ENCODE peak calls at places on chromosomes 1 and 21, in seven cellular contexts. H is neural progenitor cell; G is CD8-positive, alpha-beta memory T cell; K is A549; Z is ovary; U is left ventricle myocardium inferior; N is GM23248. B is an unnamed sample.
A peak's percentile ranks its signal among the peaks of the same experiment; 100 is the strongest.

GRCh38 chr1:115134850-115135484 is 45.7 kb upstream of the TSPAN2 start:
- DNase-seq in H (no peak), G (no peak), K (peak; percentile 40), Z (no peak), U (no peak), N (peak; percentile 94), B (no peak)

GRCh38 chr1:169894424-169895145 is 889 bp upstream of the SCYL3 start:
- DNase-seq in H (no peak), G (no peak), K (no peak), Z (peak; percentile 16), U (no peak), N (no peak), B (no peak)

GRCh38 chr1:180415985-180416633 is 86.3 kb downstream of the ACBD6 start:
- DNase-seq in H (peak; percentile 60), G (no peak), K (peak; percentile 33), Z (no peak), U (no peak), N (peak; percentile 53), B (no peak)

GRCh38 chr1:59057801-59058200 is 239.1 kb upstream of the FGGY start:
- DNase-seq in H (no peak), G (no peak), K (no peak), Z (no peak), U (no peak), N (peak; percentile 40), B (no peak)

GRCh38 chr1:85328713-85329376 is 52.4 kb upstream of the BCL10 start:
- DNase-seq in H (no peak), G (no peak), K (peak; percentile 77), Z (no peak), U (no peak), N (peak; percentile 95), B (no peak)

GRCh38 chr1:145871994-145872411 is 13.1 kb upstream of the PIAS3 start:
- DNase-seq in H (peak; percentile 48), G (peak; percentile 37), K (no peak), Z (no peak), U (peak; percentile 45), N (peak; percentile 75), B (no peak)

GRCh38 chr1:184289825-184290550 is 96.8 kb upstream of the C1orf21 start:
- DNase-seq in H (peak; percentile 30), G (no peak), K (no peak), Z (no peak), U (no peak), N (no peak), B (no peak)

GRCh38 chr1:52139817-52140540 is 1.9 kb upstream of the ZFYVE9 start:
- DNase-seq in H (no peak), G (no peak), K (no peak), Z (no peak), U (no peak), N (peak; percentile 96), B (no peak)

GRCh38 chr1:213947200-213947775 is 40.5 kb upstream of the PROX1 start:
- DNase-seq in H (no peak), G (no peak), K (no peak), Z (no peak), U (no peak), N (no peak), B (no peak)

GRCh38 chr1:58607391-58607790 is 30.3 kb upstream of the TACSTD2 start:
- DNase-seq in H (no peak), G (no peak), K (no peak), Z (no peak), U (no peak), N (no peak), B (no peak)

GRCh38 chr1:158999301-159000069 is 10.2 kb upstream of the IFI16 start:
- DNase-seq in H (peak; percentile 90), G (no peak), K (no peak), Z (peak; percentile 87), U (peak; percentile 69), N (peak; percentile 92), B (peak; percentile 79)

GRCh38 chr1:43270421-43271095 is 775 bp downstream of the TMEM125 start:
- DNase-seq in H (peak; percentile 69), G (no peak), K (no peak), Z (peak; percentile 35), U (no peak), N (peak; percentile 8), B (peak; percentile 92)

GRCh38 chr1:166182281-166182680 is 15.5 kb upstream of the FAM78B start:
- DNase-seq in H (no peak), G (no peak), K (no peak), Z (no peak), U (no peak), N (no peak), B (no peak)

GRCh38 chr1:43359696-43360095 is 915 bp downstream of the CDC20 start:
- DNase-seq in H (no peak), G (no peak), K (no peak), Z (no peak), U (no peak), N (no peak), B (no peak)

GRCh38 chr1:168636642-168637111 is 60.3 kb downstream of the XCL1 start:
- DNase-seq in H (no peak), G (no peak), K (no peak), Z (no peak), U (no peak), N (peak; percentile 76), B (no peak)

GRCh38 chr1:228987736-228988506 is 252.6 kb downstream of the RHOU start:
- DNase-seq in H (no peak), G (no peak), K (no peak), Z (no peak), U (no peak), N (no peak), B (no peak)

GRCh38 chr21:39660191-39660590 is 47.5 kb downstream of the B3GALT5 start:
- DNase-seq in H (no peak), G (no peak), K (no peak), Z (peak; percentile 21), U (peak; percentile 35), N (peak; percentile 30), B (no peak)

GRCh38 chr1:1577367-1578011 is 2.8 kb upstream of the SSU72 start:
- DNase-seq in H (no peak), G (no peak), K (no peak), Z (no peak), U (no peak), N (no peak), B (no peak)

GRCh38 chr21:36125513-36126121 is 9.3 kb upstream of the CBR3 start:
- DNase-seq in H (peak; percentile 53), G (peak; percentile 52), K (no peak), Z (peak; percentile 37), U (peak; percentile 40), N (peak; percentile 70), B (no peak)

GRCh38 chr1:224873645-224874369 is 55.7 kb upstream of the DNAH14 start:
- DNase-seq in H (no peak), G (no peak), K (no peak), Z (no peak), U (no peak), N (peak; percentile 81), B (no peak)

GRCh38 chr1:204087893-204088528 is 15.1 kb downstream of the SOX13 start:
- DNase-seq in H (no peak), G (no peak), K (no peak), Z (peak; percentile 52), U (peak; percentile 46), N (peak; percentile 2), B (no peak)

GRCh38 chr1:20792177-20792576 is 5.1 kb upstream of the HP1BP3 start:
- DNase-seq in H (no peak), G (no peak), K (no peak), Z (peak; percentile 50), U (no peak), N (peak; percentile 81), B (no peak)

DNA sequence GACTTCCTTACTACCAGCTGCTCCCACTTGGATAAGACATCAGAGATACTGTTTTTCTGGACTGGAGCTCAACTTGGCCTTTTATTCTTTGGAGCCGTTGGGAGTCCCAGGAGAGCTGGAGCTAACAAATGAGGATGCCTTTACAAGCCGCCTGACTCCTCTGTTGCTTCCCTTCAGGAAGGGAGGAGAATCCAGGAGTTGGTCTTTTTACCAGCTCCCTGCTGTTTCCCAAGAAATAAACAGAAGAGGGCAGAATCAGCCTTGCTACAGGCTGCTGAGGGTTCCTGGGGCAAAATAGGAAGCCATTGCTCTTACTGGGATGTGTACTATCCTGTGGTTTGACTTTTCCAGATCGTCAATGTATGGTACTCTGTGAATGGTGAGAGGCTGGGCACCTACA is 1.5 kb downstream of the EIF3I start:
- DNase-seq in H (no peak), G (no peak), K (no peak), Z (no peak), U (no peak), N (peak; percentile 26), B (no peak)
- H3K4me3 ChIP-seq in H (no peak overlapping the region), G (peak overlapping the region; percentile 25), K (peak overlapping the region; percentile 86), Z (no peak overlapping the region), U (peak overlapping the region; percentile 98), N (peak overlapping the region; percentile 95), B (no peak overlapping the region)

GRCh38 chr1:206039046-206039929 is 13.7 kb upstream of the RHEX start:
- DNase-seq in H (peak; percentile 7), G (no peak), K (no peak), Z (no peak), U (no peak), N (no peak), B (no peak)
- H3K4me1 ChIP-seq in H (peaks cover 29% of the 10 kb centered on the region), G (no peaks in the 10 kb centered on the region), K (no peaks in the 10 kb centered on the region), Z (peaks cover 3% of the 10 kb centered on the region), U (no peaks in the 10 kb centered on the region), N (no peaks in the 10 kb centered on the region), B (peaks cover 2% of the 10 kb centered on the region)

GRCh38 chr1:15420853-15421465 is 11.3 kb downstream of the EFHD2 start:
- DNase-seq in H (no peak), G (no peak), K (no peak), Z (no peak), U (no peak), N (no peak), B (no peak)

GRCh38 chr1:15413563-15414449 is 4.1 kb downstream of the EFHD2 start:
- DNase-seq in H (no peak), G (no peak), K (no peak), Z (no peak), U (no peak), N (no peak), B (no peak)

GRCh38 chr1:15414450-15414823 is 4.7 kb downstream of the EFHD2 start:
- DNase-seq in H (no peak), G (no peak), K (no peak), Z (no peak), U (no peak), N (no peak), B (no peak)

GRCh38 chr1:15418811-15419515 is 9.3 kb downstream of the EFHD2 start:
- DNase-seq in H (no peak), G (no peak), K (no peak), Z (no peak), U (no peak), N (no peak), B (no peak)

DNA sequence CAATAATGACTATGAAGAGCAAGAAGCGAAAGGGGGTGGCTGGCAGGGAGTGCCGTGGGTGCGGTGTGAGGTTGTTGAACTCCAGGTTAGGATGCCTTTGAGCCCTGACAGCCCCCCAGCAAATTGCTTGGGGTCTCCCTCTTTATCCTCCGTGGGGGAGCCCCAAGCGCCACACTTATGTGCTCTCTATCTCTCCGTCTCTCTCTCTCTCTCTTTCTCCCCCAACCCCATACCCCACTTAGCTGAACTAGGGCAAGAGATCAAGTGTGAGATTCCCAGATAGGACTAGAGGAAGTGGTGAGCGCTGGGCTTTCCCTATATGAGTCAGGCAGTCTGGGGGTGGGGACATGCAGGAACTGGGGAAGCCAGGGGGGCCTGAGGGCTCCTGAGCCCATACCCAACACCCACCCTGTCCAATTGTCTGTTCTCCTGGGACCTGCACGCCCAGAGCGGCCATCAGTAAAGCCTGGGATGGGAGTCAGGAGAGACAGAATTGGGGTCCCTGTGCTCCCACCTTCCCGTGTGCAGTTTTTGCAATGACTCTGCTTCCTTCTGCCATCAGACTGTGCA is 7.8 kb downstream of the EFHD2 start:
- DNase-seq in H (no peak), G (peak; percentile 37), K (peak; percentile 56), Z (no peak), U (no peak), N (peak; percentile 63), B (no peak)
- H3K4me3 ChIP-seq in H (no peak overlapping the region), G (no peak overlapping the region), K (peak overlapping the region; percentile 2), Z (no peak overlapping the region), U (no peak overlapping the region), N (no peak overlapping the region), B (no peak overlapping the region)

GRCh38 chr1:220222939-220223338 is 49.3 kb downstream of the RAB3GAP2 start:
- DNase-seq in H (no peak), G (no peak), K (no peak), Z (no peak), U (no peak), N (no peak), B (no peak)
- H3K4me1 ChIP-seq in H (peaks cover 17% of the 10 kb centered on the region), G (no peaks in the 10 kb centered on the region), K (no peaks in the 10 kb centered on the region), Z (no peaks in the 10 kb centered on the region), U (peaks cover 47% of the 10 kb centered on the region), N (peaks cover 4% of the 10 kb centered on the region), B (peaks cover 3% of the 10 kb centered on the region)